ENCODE peak calls at places on chromosome 17, in seven cellular contexts. C is Panc1, L is HCT116, B is HepG2, S is K562, P is GM23338, G is GM12878. O is an unnamed sample.

GRCh38 chr17:17114592-17115225 is 72.5 kb downstream of the MPRIP start:
- ATAC-seq in G (peak; percentile 50), P (no peak), S (no peak), C (no peak), L (no peak), B (no peak), O (no peak)

GRCh38 chr17:17887752-17888304 is 51.0 kb upstream of the SREBF1 start:
- ATAC-seq in L (no peak), B (no peak), S (no peak), G (no peak), C (no peak), P (no peak), O (no peak)

GRCh38 chr17:50045154-50045553 is 10.8 kb upstream of the ITGA3 start:
- ATAC-seq in S (no peak), P (no peak), L (no peak), C (peak; percentile 47), B (no peak), G (no peak), O (no peak)

GRCh38 chr17:49074851-49075540 is 57.6 kb upstream of the B4GALNT2 start:
- ATAC-seq in L (no peak), G (no peak), S (no peak), C (no peak), B (no peak), P (no peak), O (no peak)

GRCh38 chr17:28763137-28763799 is 19.5 kb downstream of the TRAF4 start:
- ATAC-seq in C (peak; percentile 29), G (peak; percentile 92), L (peak; percentile 51), B (no peak), S (peak; percentile 35), P (no peak), O (peak; percentile 18)

GRCh38 chr17:9696279-9697044 is 51.1 kb downstream of the USP43 start:
- ATAC-seq in S (no peak), G (no peak), B (peak; percentile 45), P (peak; percentile 81), L (peak; percentile 77), C (no peak), O (no peak)

GRCh38 chr17:4199818-4200402 is 56.9 kb downstream of the CYB5D2 start:
- ATAC-seq in B (no peak), S (peak; percentile 66), C (no peak), G (peak; percentile 81), L (peak; percentile 60), P (peak; percentile 73), O (no peak)

GRCh38 chr17:59793249-59793648 is 85.8 kb downstream of the VMP1 start:
- ATAC-seq in L (no peak), G (no peak), C (no peak), S (no peak), P (no peak), B (no peak), O (no peak)

DNA sequence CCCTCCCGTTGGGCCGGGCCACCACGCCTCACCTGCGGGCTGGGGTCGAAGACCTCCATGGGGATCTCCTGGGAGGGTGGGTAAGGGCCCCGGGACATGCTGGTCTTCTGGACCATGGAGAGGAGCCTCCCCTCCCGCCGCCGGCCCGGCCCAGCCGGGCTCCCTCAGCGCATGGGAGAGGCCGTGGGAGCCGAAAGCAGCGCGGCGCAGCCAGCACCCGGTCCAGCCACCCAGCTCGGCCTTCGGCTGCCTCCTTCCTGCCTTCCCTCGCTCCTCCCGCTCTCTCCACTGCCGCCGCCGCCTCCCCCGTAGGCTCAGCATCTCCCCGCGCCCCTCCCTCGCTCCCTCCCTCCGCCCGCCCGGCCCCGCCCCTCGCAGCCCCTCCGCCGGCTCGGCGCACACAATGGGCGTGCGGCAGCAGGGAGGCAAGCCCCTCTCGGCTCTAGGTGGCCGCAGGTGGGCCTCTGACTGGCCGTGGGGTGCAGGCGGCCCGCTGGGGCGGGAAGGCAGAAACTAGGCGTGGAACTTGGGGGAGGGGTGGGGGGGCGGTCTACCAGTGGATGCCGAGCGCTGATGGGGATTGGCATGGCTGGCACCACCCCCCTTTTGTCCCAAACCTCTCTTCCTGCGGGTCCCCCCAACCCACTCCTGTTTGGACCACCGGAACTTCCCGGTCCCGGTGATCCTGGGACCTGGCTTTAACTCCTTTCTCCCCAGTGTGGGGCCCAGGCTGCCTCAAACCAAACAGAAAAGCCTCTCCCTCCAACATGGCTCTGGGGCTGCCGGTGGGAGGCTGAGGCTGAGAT is at the start of gene CACNB1:
- ATAC-seq in G (peak; percentile 71), P (peak; percentile 72), B (peak; percentile 61), C (peak; percentile 82), L (peak; percentile 73), S (peak; percentile 79), O (peak; percentile 74)
- TF ChIP-seq POLR2AphosphoS5 in G (peak; percentile 57), P (no peak), B (no peak), C (no peak), L (peak; percentile 76), S (peak; percentile 30), O (peak; percentile 48)

GRCh38 chr17:83099570-83100181 is 20.3 kb downstream of the METRNL start:
- ATAC-seq in C (peak; percentile 27), B (peak; percentile 4), G (peak; percentile 35), P (peak; percentile 36), S (no peak), L (peak; percentile 35), O (peak; percentile 27)
- H3K4me3 ChIP-seq in C (no peak overlapping the region), B (no peak overlapping the region), G (no peak overlapping the region), P (no peak overlapping the region), S (no peak overlapping the region), L (no peak overlapping the region), O (no peak overlapping the region)

GRCh38 chr17:8173056-8173870 is 2.9 kb downstream of the TMEM107 start:
- ATAC-seq in S (peak; percentile 80), B (peak; percentile 70), C (peak; percentile 83), G (peak; percentile 86), P (peak; percentile 70), L (peak; percentile 78), O (peak; percentile 89)
- TF ChIP-seq CTCF in S (no peak), B (no peak), C (no peak), G (no peak), P (no peak), L (no peak), O (peak; percentile 14)

GRCh38 chr17:6398955-6399354 is 36.0 kb downstream of the AIPL1 start:
- ATAC-seq in P (no peak), L (no peak), B (no peak), G (no peak), S (no peak), C (no peak), O (no peak)

DNA sequence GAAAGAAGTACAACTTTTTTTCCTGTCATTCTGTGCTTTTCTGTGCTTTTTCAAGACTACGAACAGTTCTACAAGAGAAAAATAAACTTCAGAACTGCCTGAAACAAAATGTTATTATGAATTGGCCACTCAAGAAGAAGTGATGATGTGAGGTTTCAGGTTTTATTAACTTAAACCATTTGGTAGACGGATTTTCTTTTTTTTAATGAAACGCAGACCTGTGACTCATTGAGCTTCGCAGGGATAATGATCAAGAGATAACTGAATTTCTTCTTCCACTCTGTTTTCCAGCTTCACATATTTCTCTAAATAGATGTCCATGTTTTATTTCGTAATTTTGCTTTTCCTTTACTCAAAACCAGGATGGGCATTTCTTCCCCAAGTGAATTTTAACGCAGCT is 32.7 kb downstream of the AIPL1 start:
- ATAC-seq in G (no peak), C (no peak), S (no peak), P (no peak), B (no peak), L (no peak), O (no peak)
- TF ChIP-seq POLR2AphosphoS5 in G (no peak), C (no peak), S (no peak), P (no peak), B (no peak), L (no peak), O (no peak)